ENCODE peak calls at places on chromosomes 1 and 21, in five cellular contexts. O is HepG2, C is GM12878, P is K562, K is H1. E is an unnamed sample.

GRCh38 chr1:219621047-219621786 is 8.3 kb upstream of the ZC3H11B start:
- DNase-seq in O (peak), C (no peak), P (no peak), K (no peak), E (no peak)

GRCh38 chr1:32540589-32540988 is 1.4 kb downstream of the ZBTB8A start:
- DNase-seq in O (no peak), C (no peak), P (peak), K (no peak), E (peak)

GRCh38 chr1:21620461-21620860 is 48.7 kb downstream of the RAP1GAP start:
- DNase-seq in O (no peak), C (no peak), P (no peak), K (no peak), E (no peak)

GRCh38 chr1:153260980-153261792 is 1.7 kb downstream of the LORICRIN start:
- DNase-seq in O (no peak), C (no peak), P (peak), K (no peak), E (peak)

GRCh38 chr1:35925741-35926140 is 5.2 kb upstream of the AGO3 start:
- DNase-seq in O (no peak), C (no peak), P (no peak), K (no peak), E (no peak)

GRCh38 chr1:167676205-167676915 is 45.4 kb upstream of the MPZL1 start:
- DNase-seq in O (no peak), C (peak), P (no peak), K (no peak), E (no peak)

GRCh38 chr1:213996320-213997022 is 8.7 kb downstream of the PROX1 start:
- DNase-seq in O (no peak), C (no peak), P (no peak), K (no peak), E (no peak)

GRCh38 chr1:178768423-178768822 is 43.4 kb downstream of the RALGPS2 start:
- DNase-seq in O (peak), C (no peak), P (peak), K (no peak), E (peak)

GRCh38 chr1:1827456-1827855 is 49.2 kb upstream of the NADK start:
- DNase-seq in O (no peak), C (no peak), P (no peak), K (no peak), E (no peak)

GRCh38 chr1:197356723-197357533 is 88.9 kb downstream of the CRB1 start:
- DNase-seq in O (peak), C (no peak), P (peak), K (no peak), E (peak)

GRCh38 chr1:47147047-47147785 is 10.0 kb downstream of the CYP4A22 start:
- DNase-seq in O (no peak), C (no peak), P (no peak), K (no peak), E (peak)

GRCh38 chr1:231165371-231165770 is 3.5 kb downstream of the TRIM67 start:
- DNase-seq in O (no peak), C (no peak), P (no peak), K (no peak), E (no peak)

GRCh38 chr1:160376525-160377131 is 9.8 kb downstream of the NHLH1 start:
- DNase-seq in O (peak), C (peak), P (peak), K (no peak), E (peak)

GRCh38 chr1:15186846-15187151 is 33.3 kb downstream of the TMEM51 start:
- DNase-seq in O (no peak), C (no peak), P (no peak), K (no peak), E (peak)

GRCh38 chr1:844472-845026 is 79.2 kb upstream of the SAMD11 start:
- DNase-seq in O (no peak), C (no peak), P (no peak), K (no peak), E (peak)

GRCh38 chr1:54332781-54333585 is 73.2 kb downstream of the SSBP3 start:
- DNase-seq in O (no peak), C (no peak), P (no peak), K (no peak), E (no peak)

GRCh38 chr1:18703041-18703621 is 72.5 kb downstream of the PAX7 start:
- DNase-seq in O (peak), C (no peak), P (peak), K (no peak), E (peak)
- TF ChIP-seq CREB1 in O (no peak), C (no peak), P (no peak), K (no peak), E (no peak)

DNA sequence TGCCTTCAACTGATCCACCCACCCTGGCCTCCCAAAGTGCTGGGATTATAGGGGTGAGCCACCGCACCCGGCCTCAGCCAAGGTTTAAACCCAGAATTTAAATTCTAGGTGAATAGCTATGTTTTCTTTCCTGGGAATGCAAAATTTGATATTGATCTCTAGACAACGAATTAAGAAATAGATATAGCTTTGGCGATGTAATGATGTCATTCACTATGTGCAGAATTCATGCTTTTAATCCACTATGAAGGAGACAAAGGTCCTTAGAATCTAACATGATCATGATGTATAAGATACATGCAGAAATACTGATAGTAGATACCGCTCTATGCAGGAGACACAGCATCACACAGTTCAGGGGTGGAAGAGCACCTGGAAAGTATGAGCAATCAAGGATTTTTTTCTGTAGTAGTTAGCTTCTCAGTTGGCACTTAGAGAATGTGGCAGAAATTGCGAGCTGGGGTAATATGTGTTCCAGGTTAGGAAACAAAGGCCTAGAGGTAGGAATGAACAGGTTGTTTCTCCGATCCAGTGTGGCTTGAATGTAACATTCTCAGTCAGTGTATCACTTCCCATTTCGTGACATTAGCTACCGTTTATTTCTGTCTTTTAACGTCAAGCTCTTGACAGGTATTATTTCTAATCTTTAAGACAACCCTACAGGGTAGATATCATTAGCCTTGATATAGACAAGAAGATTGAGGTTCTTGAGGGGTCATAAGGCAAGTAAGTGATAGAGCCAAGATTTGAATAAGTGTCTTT is 3.0 kb upstream of the CEP350 start:
- DNase-seq in O (no peak), C (no peak), P (no peak), K (no peak), E (no peak)
- H2AFZ ChIP-seq in O (no peak), C (peak), P (peak), K (no peak), E (no peak)

GRCh38 chr1:244160455-244161020 is 109.5 kb downstream of the ZBTB18 start:
- DNase-seq in O (no peak), C (no peak), P (no peak), K (no peak), E (no peak)
- TF ChIP-seq CREB1 in O (no peak), C (no peak), P (no peak), K (no peak), E (no peak)

DNA sequence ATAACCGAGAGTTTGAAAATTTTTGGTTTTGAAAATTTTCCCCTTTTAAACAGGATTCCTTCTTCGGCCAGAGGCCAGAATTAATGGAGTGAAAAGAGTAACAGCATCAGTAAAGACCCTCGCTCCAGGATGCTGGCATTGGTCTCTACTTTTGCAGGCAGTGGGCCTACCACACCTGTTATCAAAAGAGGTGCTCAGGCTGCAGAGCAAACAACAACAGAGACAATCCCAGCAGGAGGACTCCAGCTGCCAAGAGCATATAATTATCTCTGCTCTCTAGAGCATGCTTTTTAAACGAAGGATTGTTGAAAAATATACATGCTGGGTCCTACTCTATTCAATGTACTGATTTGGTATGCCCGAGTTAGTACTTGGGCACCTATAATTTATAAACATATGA is 1048.5 kb downstream of the PLA2G4A start:
- DNase-seq in O (no peak), C (no peak), P (no peak), K (no peak), E (no peak)
- H2AFZ ChIP-seq in O (no peak), C (no peak), P (no peak), K (no peak), E (no peak)

GRCh38 chr21:45114072-45114471 is 39.7 kb downstream of the ADARB1 start:
- DNase-seq in O (no peak), C (no peak), P (no peak), K (no peak), E (no peak)

GRCh38 chr21:45117314-45117713 is 42.9 kb downstream of the ADARB1 start:
- DNase-seq in O (no peak), C (no peak), P (no peak), K (no peak), E (no peak)

GRCh38 chr21:45114475-45114874 is 40.1 kb downstream of the ADARB1 start:
- DNase-seq in O (no peak), C (no peak), P (no peak), K (no peak), E (no peak)

GRCh38 chr21:45115141-45115540 is 40.8 kb downstream of the ADARB1 start:
- DNase-seq in O (no peak), C (no peak), P (no peak), K (no peak), E (no peak)

GRCh38 chr21:45116066-45116465 is 41.7 kb downstream of the ADARB1 start:
- DNase-seq in O (no peak), C (no peak), P (no peak), K (no peak), E (no peak)
- TF ChIP-seq CREB1 in O (no peak), C (no peak), P (no peak), K (no peak), E (no peak)

GRCh38 chr1:9822897-9823692 is 670 bp downstream of the CLSTN1 start:
- DNase-seq in O (no peak), C (no peak), P (peak), K (no peak), E (peak)

GRCh38 chr1:9823693-9823942 is 147 bp downstream of the CLSTN1 start:
- DNase-seq in O (no peak), C (no peak), P (no peak), K (no peak), E (no peak)

GRCh38 chr1:9823943-9824701 is at the start of gene CLSTN1:
- DNase-seq in O (peak), C (peak), P (peak), K (no peak), E (peak)

GRCh38 chr1:9821710-9822109 is 2.1 kb downstream of the CLSTN1 start:
- DNase-seq in O (no peak), C (no peak), P (no peak), K (no peak), E (no peak)

GRCh38 chr1:9822490-9822889 is 1.3 kb downstream of the CLSTN1 start:
- DNase-seq in O (no peak), C (no peak), P (no peak), K (no peak), E (no peak)
- H2AFZ ChIP-seq in O (no peak), C (peak), P (peak), K (no peak), E (no peak)

DNA sequence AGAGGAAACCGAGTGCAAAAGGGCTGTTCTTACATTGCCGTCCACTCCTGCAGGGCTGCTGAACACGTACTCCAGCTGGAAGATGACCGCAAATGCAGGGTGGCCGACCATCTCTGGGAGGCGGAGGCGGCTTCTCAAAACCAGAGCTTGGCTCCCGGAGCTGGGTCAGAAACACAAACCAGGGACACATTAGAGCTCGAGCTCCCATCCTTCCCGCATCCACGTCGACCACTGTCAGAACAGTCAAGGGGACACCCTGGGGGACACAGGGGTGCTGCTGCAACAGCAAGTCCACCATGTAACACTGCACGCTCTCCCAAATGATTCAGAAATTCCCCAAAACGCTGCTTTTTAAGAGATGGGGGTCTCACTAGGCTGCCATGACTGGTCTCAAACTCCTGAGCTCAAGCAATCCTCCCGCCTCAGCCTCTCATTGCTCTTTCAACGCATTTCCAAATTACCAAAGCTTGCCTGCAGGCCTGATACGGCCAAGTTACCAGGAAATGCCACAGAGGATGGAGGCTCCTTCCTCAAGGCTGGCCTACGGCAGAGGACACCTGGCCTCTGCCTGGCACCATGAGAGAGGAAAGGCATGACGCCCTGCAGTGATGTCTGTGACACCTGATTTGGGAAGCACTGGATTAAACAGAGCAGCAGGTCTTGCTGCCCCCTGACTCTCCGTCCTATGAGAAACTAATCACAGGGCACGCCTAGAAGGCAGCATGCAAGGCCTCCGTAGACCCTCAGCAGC is 45.0 kb downstream of the NPHP4 start:
- DNase-seq in O (no peak), C (no peak), P (no peak), K (no peak), E (no peak)
- TF ChIP-seq CREB1 in O (no peak), C (no peak), P (no peak), K (no peak), E (no peak)

DNA sequence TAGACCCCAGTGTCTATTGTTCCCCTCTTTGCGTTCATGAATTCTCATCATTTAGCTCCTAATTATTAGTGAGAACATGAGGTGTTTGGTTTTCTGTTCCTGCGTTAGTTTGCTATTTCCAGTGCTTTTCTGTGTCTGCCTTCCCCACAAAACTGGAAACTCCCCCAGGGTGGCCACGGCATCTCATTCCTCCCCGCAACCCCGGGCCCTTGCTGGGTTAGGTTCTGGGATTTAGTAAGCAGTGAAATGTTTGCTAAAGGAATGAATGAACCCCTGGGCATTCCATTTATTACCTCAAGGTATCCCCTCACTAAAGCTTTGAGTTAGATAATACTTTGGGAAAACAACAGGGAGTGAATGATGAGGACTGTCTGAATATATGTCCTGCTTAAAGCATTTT is 142.9 kb downstream of the GLUL start:
- DNase-seq in O (no peak), C (no peak), P (no peak), K (no peak), E (no peak)
- H2AFZ ChIP-seq in O (peak), C (no peak), P (peak), K (no peak), E (no peak)

DNA sequence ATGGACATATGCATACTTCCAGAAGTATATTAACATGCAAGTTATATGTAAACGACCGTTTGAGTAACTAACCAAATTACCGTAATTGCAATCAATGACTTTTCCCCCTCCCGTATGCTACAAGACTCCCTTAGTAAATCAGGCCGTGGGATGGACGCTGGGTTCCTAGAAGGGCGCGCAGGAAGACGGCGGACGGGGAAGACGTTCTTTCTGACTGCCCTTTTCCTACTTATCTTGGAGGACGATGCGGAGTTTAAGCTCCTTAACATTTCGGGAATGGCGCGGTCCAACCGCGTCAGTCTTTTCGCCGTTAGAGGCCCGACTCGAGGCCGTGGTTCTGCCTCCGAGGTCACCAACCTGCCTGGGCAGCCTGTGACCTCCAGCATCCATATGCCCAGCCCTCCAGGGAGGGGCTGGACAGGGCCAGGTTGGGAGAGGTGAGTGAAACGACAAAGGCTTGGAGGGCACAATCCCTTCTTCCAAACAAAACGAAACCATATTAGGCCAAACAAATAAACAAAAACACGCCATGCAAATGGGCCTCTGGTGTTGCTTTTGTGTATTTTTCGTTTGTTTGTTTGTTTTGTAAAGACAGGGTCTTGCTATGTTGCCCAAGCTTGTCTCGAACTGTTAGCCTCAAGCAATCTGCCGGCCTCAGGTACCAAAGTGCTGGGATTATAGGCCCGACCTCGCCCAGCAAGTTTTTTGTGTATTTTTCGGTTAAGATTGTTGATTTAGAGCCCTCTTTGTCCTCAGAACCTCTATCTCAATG is 873 bp upstream of the PI4KB start:
- DNase-seq in O (no peak), C (no peak), P (peak), K (no peak), E (peak)
- TF ChIP-seq CREB1 in O (no peak), C (no peak), P (peak), K (peak), E (peak)

DNA sequence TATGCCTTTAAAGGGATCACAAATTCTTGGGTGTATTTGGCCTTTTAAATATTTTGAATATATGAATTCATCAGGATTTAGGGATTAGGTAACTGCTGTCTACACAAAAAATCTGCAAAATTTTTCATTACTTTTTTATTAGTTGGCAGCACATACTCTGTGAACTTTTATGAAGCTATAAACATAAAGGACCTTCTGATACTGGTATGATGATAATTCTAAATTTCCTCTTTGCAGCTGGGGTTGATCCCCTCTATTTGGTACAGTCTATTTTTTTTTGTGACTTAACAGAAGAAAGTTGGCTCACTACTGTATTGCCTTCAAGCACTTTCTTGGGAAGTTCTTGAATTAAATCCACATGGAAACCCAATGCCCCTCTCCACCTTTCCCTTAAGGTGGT is 416.1 kb downstream of the LMO4 start:
- DNase-seq in O (no peak), C (no peak), P (no peak), K (no peak), E (no peak)
- H2AFZ ChIP-seq in O (no peak), C (no peak), P (no peak), K (no peak), E (no peak)

E was measured in GM23338.